ENCODE peak calls at places on chromosomes 5 and 9, in eight cellular contexts. One of them, this sample, is unnamed.

GRCh38 chr9:81132796-81133195 is 556.6 kb downstream of the TLE1 start:
- DNase-seq in body of pancreas: no peak
- DNase-seq in astrocyte: peak; percentile 15
- DNase-seq in PC-3: no peak
- DNase-seq in uterus: no peak
- DNase-seq in heart right ventricle: no peak
- DNase-seq in fibroblast of lung: no peak
- DNase-seq in left ventricle myocardium inferior: no peak
- DNase-seq in this sample: no peak

GRCh38 chr9:35051069-35051967 is 21.1 kb downstream of the VCP start:
- DNase-seq in astrocyte: no peak
- DNase-seq in fibroblast of lung: peak; percentile 56
- DNase-seq in heart right ventricle: peak; percentile 44
- DNase-seq in body of pancreas: peak; percentile 62
- DNase-seq in PC-3: peak; percentile 61
- DNase-seq in left ventricle myocardium inferior: peak; percentile 36
- DNase-seq in uterus: peak; percentile 50
- DNase-seq in this sample: no peak

GRCh38 chr9:37752646-37753488 is 738 bp upstream of the TRMT10B start:
- DNase-seq in body of pancreas: no peak
- DNase-seq in left ventricle myocardium inferior: no peak
- DNase-seq in PC-3: no peak
- DNase-seq in uterus: no peak
- DNase-seq in fibroblast of lung: no peak
- DNase-seq in astrocyte: no peak
- DNase-seq in heart right ventricle: no peak
- DNase-seq in this sample: no peak

GRCh38 chr9:123541441-123541840 is 185.4 kb downstream of the CRB2 start:
- DNase-seq in heart right ventricle: peak; percentile 19
- DNase-seq in left ventricle myocardium inferior: no peak
- DNase-seq in PC-3: no peak
- DNase-seq in fibroblast of lung: peak; percentile 4
- DNase-seq in uterus: no peak
- DNase-seq in astrocyte: no peak
- DNase-seq in body of pancreas: no peak
- DNase-seq in this sample: no peak

GRCh38 chr9:105150991-105151685 is 93.3 kb upstream of the SLC44A1 start:
- DNase-seq in heart right ventricle: no peak
- DNase-seq in uterus: no peak
- DNase-seq in PC-3: peak; percentile 68
- DNase-seq in fibroblast of lung: no peak
- DNase-seq in body of pancreas: no peak
- DNase-seq in left ventricle myocardium inferior: no peak
- DNase-seq in astrocyte: peak; percentile 72
- DNase-seq in this sample: no peak

GRCh38 chr9:137112564-137113384 is 1.8 kb downstream of the DPP7 start:
- DNase-seq in heart right ventricle: no peak
- DNase-seq in uterus: no peak
- DNase-seq in body of pancreas: no peak
- DNase-seq in fibroblast of lung: no peak
- DNase-seq in astrocyte: no peak
- DNase-seq in left ventricle myocardium inferior: no peak
- DNase-seq in PC-3: no peak
- DNase-seq in this sample: no peak

GRCh38 chr5:170254056-170254455 is 21.3 kb downstream of the C5orf58 start:
- DNase-seq in astrocyte: no peak
- DNase-seq in uterus: no peak
- DNase-seq in fibroblast of lung: no peak
- DNase-seq in left ventricle myocardium inferior: no peak
- DNase-seq in PC-3: peak; percentile 70
- DNase-seq in body of pancreas: no peak
- DNase-seq in heart right ventricle: no peak
- DNase-seq in this sample: no peak

GRCh38 chr9:32737378-32737777 is 46.0 kb upstream of the TMEM215 start:
- DNase-seq in PC-3: no peak
- DNase-seq in heart right ventricle: no peak
- DNase-seq in fibroblast of lung: no peak
- DNase-seq in astrocyte: no peak
- DNase-seq in left ventricle myocardium inferior: no peak
- DNase-seq in uterus: no peak
- DNase-seq in body of pancreas: no peak
- DNase-seq in this sample: no peak

GRCh38 chr5:108707145-108707544 is 40.6 kb upstream of the FER start:
- DNase-seq in PC-3: no peak
- DNase-seq in body of pancreas: no peak
- DNase-seq in astrocyte: no peak
- DNase-seq in heart right ventricle: no peak
- DNase-seq in fibroblast of lung: no peak
- DNase-seq in uterus: no peak
- DNase-seq in left ventricle myocardium inferior: no peak
- DNase-seq in this sample: no peak

GRCh38 chr5:137146402-137146889 is 352.7 kb downstream of the SPOCK1 start:
- DNase-seq in heart right ventricle: no peak
- DNase-seq in astrocyte: peak; percentile 99
- DNase-seq in PC-3: peak; percentile 74
- DNase-seq in left ventricle myocardium inferior: no peak
- DNase-seq in fibroblast of lung: peak; percentile 93
- DNase-seq in body of pancreas: no peak
- DNase-seq in uterus: peak; percentile 76
- DNase-seq in this sample: peak; percentile 43

GRCh38 chr5:137192293-137192743 is 306.8 kb downstream of the SPOCK1 start:
- DNase-seq in left ventricle myocardium inferior: no peak
- DNase-seq in PC-3: peak; percentile 86
- DNase-seq in uterus: peak; percentile 21
- DNase-seq in body of pancreas: no peak
- DNase-seq in heart right ventricle: no peak
- DNase-seq in astrocyte: peak; percentile 82
- DNase-seq in fibroblast of lung: no peak
- DNase-seq in this sample: no peak

GRCh38 chr9:101528015-101528414 is 5.6 kb upstream of the RNF20 start:
- DNase-seq in uterus: no peak
- DNase-seq in fibroblast of lung: no peak
- DNase-seq in heart right ventricle: no peak
- DNase-seq in body of pancreas: no peak
- DNase-seq in left ventricle myocardium inferior: no peak
- DNase-seq in PC-3: no peak
- DNase-seq in astrocyte: no peak
- DNase-seq in this sample: no peak

GRCh38 chr9:103397868-103398600 is 402.9 kb downstream of the CYLC2 start:
- DNase-seq in heart right ventricle: no peak
- DNase-seq in PC-3: peak; percentile 45
- DNase-seq in fibroblast of lung: no peak
- DNase-seq in left ventricle myocardium inferior: no peak
- DNase-seq in astrocyte: peak; percentile 10
- DNase-seq in uterus: no peak
- DNase-seq in body of pancreas: peak; percentile 57
- DNase-seq in this sample: no peak

GRCh38 chr5:27240791-27241190 is 202.4 kb upstream of the CDH9 start:
- DNase-seq in uterus: no peak
- DNase-seq in left ventricle myocardium inferior: no peak
- DNase-seq in fibroblast of lung: no peak
- DNase-seq in astrocyte: peak; percentile 10
- DNase-seq in PC-3: no peak
- DNase-seq in body of pancreas: no peak
- DNase-seq in heart right ventricle: no peak
- DNase-seq in this sample: no peak

GRCh38 chr5:60487466-60487865 is 212.5 kb downstream of the DEPDC1B start:
- DNase-seq in left ventricle myocardium inferior: no peak
- DNase-seq in PC-3: peak; percentile 38
- DNase-seq in body of pancreas: no peak
- DNase-seq in fibroblast of lung: no peak
- DNase-seq in astrocyte: peak; percentile 33
- DNase-seq in uterus: no peak
- DNase-seq in heart right ventricle: no peak
- DNase-seq in this sample: no peak

GRCh38 chr9:106333487-106333886 is 529.5 kb upstream of the ZNF462 start:
- DNase-seq in body of pancreas: no peak
- DNase-seq in uterus: no peak
- DNase-seq in astrocyte: no peak
- DNase-seq in left ventricle myocardium inferior: no peak
- DNase-seq in PC-3: peak; percentile 82
- DNase-seq in fibroblast of lung: no peak
- DNase-seq in heart right ventricle: no peak
- DNase-seq in this sample: no peak

GRCh38 chr9:28624771-28625170 is 1051.5 kb upstream of the C9orf72 start:
- DNase-seq in left ventricle myocardium inferior: no peak
- DNase-seq in astrocyte: no peak
- DNase-seq in heart right ventricle: no peak
- DNase-seq in uterus: no peak
- DNase-seq in PC-3: no peak
- DNase-seq in body of pancreas: no peak
- DNase-seq in fibroblast of lung: no peak
- DNase-seq in this sample: no peak

GRCh38 chr5:32029291-32029690 is 144.8 kb downstream of the GOLPH3 start:
- DNase-seq in PC-3: peak; percentile 61
- DNase-seq in uterus: no peak
- DNase-seq in body of pancreas: no peak
- DNase-seq in left ventricle myocardium inferior: no peak
- DNase-seq in astrocyte: peak; percentile 52
- DNase-seq in heart right ventricle: no peak
- DNase-seq in fibroblast of lung: no peak
- DNase-seq in this sample: no peak

GRCh38 chr9:80175286-80175906 is 603.6 kb downstream of the TLE4 start:
- DNase-seq in body of pancreas: no peak
- DNase-seq in fibroblast of lung: peak; percentile 72
- DNase-seq in left ventricle myocardium inferior: no peak
- DNase-seq in uterus: no peak
- DNase-seq in heart right ventricle: no peak
- DNase-seq in astrocyte: peak; percentile 6
- DNase-seq in PC-3: peak; percentile 63
- DNase-seq in this sample: no peak

GRCh38 chr9:79813262-79813646 is 241.5 kb downstream of the TLE4 start:
- DNase-seq in PC-3: no peak
- DNase-seq in left ventricle myocardium inferior: no peak
- DNase-seq in fibroblast of lung: no peak
- DNase-seq in body of pancreas: no peak
- DNase-seq in uterus: no peak
- DNase-seq in astrocyte: no peak
- DNase-seq in heart right ventricle: no peak
- DNase-seq in this sample: no peak

GRCh38 chr9:90871327-90871935 is 69.8 kb downstream of the SYK start:
- DNase-seq in uterus: no peak
- DNase-seq in body of pancreas: no peak
- DNase-seq in astrocyte: no peak
- DNase-seq in fibroblast of lung: no peak
- DNase-seq in left ventricle myocardium inferior: no peak
- DNase-seq in PC-3: no peak
- DNase-seq in heart right ventricle: no peak
- DNase-seq in this sample: no peak

GRCh38 chr5:38500861-38501260 is 55.6 kb downstream of the LIFR start:
- DNase-seq in fibroblast of lung: peak; percentile 54
- DNase-seq in PC-3: peak; percentile 62
- DNase-seq in astrocyte: peak; percentile 49
- DNase-seq in heart right ventricle: no peak
- DNase-seq in body of pancreas: no peak
- DNase-seq in left ventricle myocardium inferior: no peak
- DNase-seq in uterus: no peak
- DNase-seq in this sample: no peak

GRCh38 chr9:19988281-19988680 is 199.4 kb upstream of the SLC24A2 start:
- DNase-seq in astrocyte: no peak
- DNase-seq in heart right ventricle: no peak
- DNase-seq in fibroblast of lung: no peak
- DNase-seq in body of pancreas: no peak
- DNase-seq in uterus: no peak
- DNase-seq in left ventricle myocardium inferior: no peak
- DNase-seq in PC-3: no peak
- DNase-seq in this sample: no peak

GRCh38 chr5:1383886-1384401 is 39.0 kb upstream of the CLPTM1L start:
- DNase-seq in fibroblast of lung: no peak
- DNase-seq in heart right ventricle: no peak
- DNase-seq in body of pancreas: no peak
- DNase-seq in PC-3: no peak
- DNase-seq in astrocyte: no peak
- DNase-seq in uterus: no peak
- DNase-seq in left ventricle myocardium inferior: peak; percentile 28
- DNase-seq in this sample: no peak

GRCh38 chr5:1387059-1387755 is 42.3 kb upstream of the CLPTM1L start:
- DNase-seq in body of pancreas: no peak
- DNase-seq in heart right ventricle: no peak
- DNase-seq in fibroblast of lung: no peak
- DNase-seq in uterus: no peak
- DNase-seq in astrocyte: no peak
- DNase-seq in PC-3: no peak
- DNase-seq in left ventricle myocardium inferior: no peak
- DNase-seq in this sample: no peak

GRCh38 chr5:1386274-1386717 is 41.4 kb upstream of the CLPTM1L start:
- DNase-seq in PC-3: peak; percentile 51
- DNase-seq in left ventricle myocardium inferior: peak; percentile 38
- DNase-seq in fibroblast of lung: peak; percentile 7
- DNase-seq in body of pancreas: peak; percentile 76
- DNase-seq in heart right ventricle: peak; percentile 14
- DNase-seq in astrocyte: peak; percentile 8
- DNase-seq in uterus: no peak
- DNase-seq in this sample: peak; percentile 41

GRCh38 chr5:1384521-1384920 is 39.6 kb upstream of the CLPTM1L start:
- DNase-seq in astrocyte: no peak
- DNase-seq in uterus: no peak
- DNase-seq in PC-3: no peak
- DNase-seq in heart right ventricle: no peak
- DNase-seq in left ventricle myocardium inferior: no peak
- DNase-seq in body of pancreas: no peak
- DNase-seq in fibroblast of lung: no peak
- DNase-seq in this sample: no peak

GRCh38 chr5:1385395-1386273 is 40.7 kb upstream of the CLPTM1L start:
- DNase-seq in fibroblast of lung: peak; percentile 38
- DNase-seq in PC-3: peak; percentile 66
- DNase-seq in heart right ventricle: peak; percentile 79
- DNase-seq in body of pancreas: peak; percentile 90
- DNase-seq in left ventricle myocardium inferior: peak; percentile 87
- DNase-seq in uterus: peak; percentile 66
- DNase-seq in astrocyte: peak; percentile 4
- DNase-seq in this sample: peak; percentile 55
- H3K27ac ChIP-seq in fibroblast of lung: no peak overlapping the region
- H3K27ac ChIP-seq in PC-3: no peak overlapping the region
- H3K27ac ChIP-seq in heart right ventricle: peak overlapping the region; percentile 36
- H3K27ac ChIP-seq in body of pancreas: peak overlapping the region; percentile 40
- H3K27ac ChIP-seq in left ventricle myocardium inferior: peak overlapping the region; percentile 45
- H3K27ac ChIP-seq in uterus: no peak overlapping the region
- H3K27ac ChIP-seq in astrocyte: no peak overlapping the region
- H3K27ac ChIP-seq in this sample: peak overlapping the region; percentile 62

GRCh38 chr5:2153350-2153749 is 270.6 kb upstream of the IRX4 start:
- DNase-seq in left ventricle myocardium inferior: no peak
- DNase-seq in fibroblast of lung: no peak
- DNase-seq in PC-3: no peak
- DNase-seq in body of pancreas: no peak
- DNase-seq in astrocyte: no peak
- DNase-seq in uterus: no peak
- DNase-seq in heart right ventricle: no peak
- DNase-seq in this sample: no peak
- H3K27ac ChIP-seq in left ventricle myocardium inferior: no peak overlapping the region
- H3K27ac ChIP-seq in fibroblast of lung: no peak overlapping the region
- H3K27ac ChIP-seq in PC-3: no peak overlapping the region
- H3K27ac ChIP-seq in body of pancreas: no peak overlapping the region
- H3K27ac ChIP-seq in astrocyte: no peak overlapping the region
- H3K27ac ChIP-seq in uterus: no peak overlapping the region
- H3K27ac ChIP-seq in heart right ventricle: no peak overlapping the region
- H3K27ac ChIP-seq in this sample: no peak overlapping the region

GRCh38 chr5:179766726-179767455 is 26.9 kb upstream of the LTC4S start:
- DNase-seq in left ventricle myocardium inferior: no peak
- DNase-seq in body of pancreas: no peak
- DNase-seq in uterus: no peak
- DNase-seq in heart right ventricle: no peak
- DNase-seq in astrocyte: no peak
- DNase-seq in fibroblast of lung: no peak
- DNase-seq in PC-3: no peak
- DNase-seq in this sample: no peak
- H3K27ac ChIP-seq in left ventricle myocardium inferior: peak overlapping the region; percentile 65
- H3K27ac ChIP-seq in body of pancreas: no peak overlapping the region
- H3K27ac ChIP-seq in uterus: no peak overlapping the region
- H3K27ac ChIP-seq in heart right ventricle: peak overlapping the region; percentile 78
- H3K27ac ChIP-seq in astrocyte: peak overlapping the region; percentile 81
- H3K27ac ChIP-seq in fibroblast of lung: peak overlapping the region; percentile 18
- H3K27ac ChIP-seq in PC-3: no peak overlapping the region
- H3K27ac ChIP-seq in this sample: no peak overlapping the region

GRCh38 chr5:131542723-131543122 is 92.3 kb downstream of the RAPGEF6 start:
- DNase-seq in PC-3: no peak
- DNase-seq in astrocyte: no peak
- DNase-seq in left ventricle myocardium inferior: no peak
- DNase-seq in uterus: no peak
- DNase-seq in heart right ventricle: no peak
- DNase-seq in fibroblast of lung: no peak
- DNase-seq in body of pancreas: no peak
- DNase-seq in this sample: no peak
- H3K27ac ChIP-seq in PC-3: no peak overlapping the region
- H3K27ac ChIP-seq in astrocyte: no peak overlapping the region
- H3K27ac ChIP-seq in left ventricle myocardium inferior: no peak overlapping the region
- H3K27ac ChIP-seq in uterus: no peak overlapping the region
- H3K27ac ChIP-seq in heart right ventricle: no peak overlapping the region
- H3K27ac ChIP-seq in fibroblast of lung: no peak overlapping the region
- H3K27ac ChIP-seq in body of pancreas: no peak overlapping the region
- H3K27ac ChIP-seq in this sample: no peak overlapping the region